ENCODE peak calls at places on chromosomes 12 and 14, in four cellular contexts. S, P, G and H are unnamed samples.

GRCh38 chr12:79975143-79975542 is 40.2 kb upstream of the PPP1R12A start:
- DNase-seq in S (no peak), P (no peak), G (no peak), H (no peak)

GRCh38 chr12:14410841-14411569 is 45.5 kb downstream of the ATF7IP start:
- DNase-seq in S (peak; percentile 72), P (no peak), G (peak; percentile 69), H (no peak)

GRCh38 chr12:98572010-98572409 is 21.5 kb upstream of the SLC25A3 start:
- DNase-seq in S (no peak), P (peak; percentile 35), G (no peak), H (peak; percentile 63)

GRCh38 chr12:17971850-17972249 is 118.1 kb downstream of the RERGL start:
- DNase-seq in S (peak; percentile 1), P (no peak), G (peak; percentile 0), H (no peak)

GRCh38 chr14:41766772-41767171 is 160.1 kb downstream of the LRFN5 start:
- DNase-seq in S (no peak), P (no peak), G (no peak), H (no peak)

GRCh38 chr14:98138666-98139065 is 1133.3 kb downstream of the BCL11B start:
- DNase-seq in S (peak; percentile 24), P (no peak), G (no peak), H (peak; percentile 84)

GRCh38 chr14:58488550-58488949 is 61.0 kb downstream of the KIAA0586 start:
- DNase-seq in S (peak; percentile 57), P (no peak), G (peak; percentile 32), H (no peak)

GRCh38 chr14:105632010-105632409 is 105.6 kb downstream of the TMEM121 start:
- DNase-seq in S (no peak), P (no peak), G (no peak), H (no peak)

GRCh38 chr12:68180792-68181744 is 21.5 kb upstream of the IFNG start:
- DNase-seq in S (peak; percentile 20), P (no peak), G (peak; percentile 15), H (no peak)

GRCh38 chr12:77152623-77153193 is 87.3 kb upstream of the E2F7 start:
- DNase-seq in S (peak; percentile 57), P (peak; percentile 5), G (peak; percentile 36), H (no peak)

GRCh38 chr14:95722525-95723190 is 8.7 kb upstream of the TCL1A start:
- DNase-seq in S (no peak), P (no peak), G (no peak), H (no peak)

GRCh38 chr12:44381341-44381740 is 494.8 kb downstream of the NELL2 start:
- DNase-seq in S (no peak), P (no peak), G (no peak), H (no peak)

GRCh38 chr12:3341594-3341993 is 149.4 kb upstream of the PRMT8 start:
- DNase-seq in S (no peak), P (no peak), G (no peak), H (no peak)

GRCh38 chr12:107468976-107469375 is 216.6 kb upstream of the PWP1 start:
- DNase-seq in S (no peak), P (no peak), G (no peak), H (no peak)

GRCh38 chr12:14810953-14811483 is 3.0 kb downstream of the SMCO3 start:
- DNase-seq in S (peak; percentile 27), P (peak; percentile 44), G (no peak), H (no peak)

GRCh38 chr14:61433169-61433568 is 111.8 kb downstream of the PRKCH start:
- DNase-seq in S (no peak), P (no peak), G (no peak), H (no peak)

GRCh38 chr14:61426048-61426447 is 104.7 kb downstream of the PRKCH start:
- DNase-seq in S (no peak), P (no peak), G (no peak), H (no peak)

GRCh38 chr14:61428261-61428660 is 106.9 kb downstream of the PRKCH start:
- DNase-seq in S (no peak), P (no peak), G (no peak), H (no peak)

GRCh38 chr14:61430066-61430757 is 108.8 kb downstream of the PRKCH start:
- DNase-seq in S (no peak), P (no peak), G (no peak), H (no peak)

GRCh38 chr14:61429316-61429715 is 107.9 kb downstream of the PRKCH start:
- DNase-seq in S (no peak), P (no peak), G (no peak), H (no peak)
- H2AFZ ChIP-seq in S (no peak overlapping the region), P (no peak overlapping the region), G (no peak overlapping the region), H (no peak overlapping the region)

DNA sequence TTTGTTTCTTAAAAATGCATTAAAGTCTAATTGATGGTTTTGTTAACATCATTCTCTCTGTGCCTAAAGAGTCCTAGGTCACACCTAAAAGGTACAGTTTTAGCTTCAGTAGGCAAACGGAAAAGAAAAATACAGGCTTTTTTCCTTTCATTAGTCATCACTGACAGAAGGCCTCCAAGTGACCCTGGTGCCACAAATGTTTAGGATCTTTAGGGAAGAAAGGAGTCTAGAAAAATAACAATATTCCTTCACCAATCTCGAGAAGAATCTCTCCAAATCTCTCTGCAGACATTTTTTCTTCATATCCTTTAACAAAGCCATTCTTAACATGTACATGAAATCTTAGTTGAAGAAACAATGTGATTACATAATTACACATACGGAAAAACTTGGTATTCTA is 2.0 kb downstream of the DENND5B start:
- DNase-seq in S (peak; percentile 19), P (no peak), G (no peak), H (no peak)
- H3K4me3 ChIP-seq in S (peak overlapping the region; percentile 92), P (peak overlapping the region; percentile 95), G (peak overlapping the region; percentile 88), H (peak overlapping the region; percentile 78)

GRCh38 chr12:52087961-52088820 is 8.7 kb downstream of the SMIM41 start:
- DNase-seq in S (no peak), P (no peak), G (no peak), H (peak; percentile 79)
- H2AFZ ChIP-seq in S (no peak overlapping the region), P (no peak overlapping the region), G (no peak overlapping the region), H (no peak overlapping the region)

GRCh38 chr14:83291716-83292115 is 1758.1 kb upstream of the SEL1L start:
- DNase-seq in S (no peak), P (no peak), G (no peak), H (no peak)

GRCh38 chr14:83287300-83287699 is 1753.6 kb upstream of the SEL1L start:
- DNase-seq in S (no peak), P (no peak), G (no peak), H (no peak)

GRCh38 chr14:83294941-83295340 is 1761.3 kb upstream of the SEL1L start:
- DNase-seq in S (peak; percentile 32), P (no peak), G (peak; percentile 14), H (no peak)

GRCh38 chr14:83289390-83289789 is 1755.7 kb upstream of the SEL1L start:
- DNase-seq in S (no peak), P (no peak), G (no peak), H (no peak)

DNA sequence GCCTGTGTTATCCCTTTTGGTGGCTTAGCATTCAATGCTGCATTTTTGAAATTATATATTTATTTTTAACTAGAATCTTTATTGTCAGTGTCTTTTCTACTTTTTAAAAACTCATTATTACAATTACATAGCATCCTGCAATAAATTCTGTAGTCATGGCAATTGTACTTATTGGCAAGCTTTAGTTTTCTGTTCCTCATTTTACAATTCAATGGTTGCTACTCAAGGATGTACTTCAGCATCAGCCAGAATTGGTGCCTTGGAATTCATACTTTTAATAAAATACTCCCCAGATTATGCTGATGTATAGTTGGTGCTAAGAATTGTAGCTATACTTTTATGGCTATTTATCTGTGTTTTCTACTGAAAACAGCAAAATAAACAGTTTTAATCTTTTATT is 1756.8 kb upstream of the SEL1L start:
- DNase-seq in S (no peak), P (no peak), G (no peak), H (no peak)
- H3K4me3 ChIP-seq in S (no peak overlapping the region), P (no peak overlapping the region), G (no peak overlapping the region), H (no peak overlapping the region)

GRCh38 chr12:88339966-88340365 is 197.9 kb downstream of the TMTC3 start:
- DNase-seq in S (peak; percentile 24), P (no peak), G (no peak), H (no peak)

GRCh38 chr12:88339254-88339949 is 197.3 kb downstream of the TMTC3 start:
- DNase-seq in S (peak; percentile 91), P (no peak), G (peak; percentile 88), H (no peak)

GRCh38 chr12:88338486-88338885 is 196.4 kb downstream of the TMTC3 start:
- DNase-seq in S (peak; percentile 49), P (no peak), G (peak; percentile 40), H (no peak)

GRCh38 chr12:88336071-88336768 is 194.1 kb downstream of the TMTC3 start:
- DNase-seq in S (no peak), P (no peak), G (no peak), H (no peak)

GRCh38 chr12:88334271-88334670 is 192.2 kb downstream of the TMTC3 start:
- DNase-seq in S (peak; percentile 85), P (no peak), G (peak; percentile 82), H (no peak)
- H2AFZ ChIP-seq in S (no peak overlapping the region), P (no peak overlapping the region), G (no peak overlapping the region), H (no peak overlapping the region)